ENCODE peak calls at places on chromosome 1, in eight cellular contexts. T is ACHN; W is type B pancreatic cell; I is GDM1; M is CD8-positive, alpha-beta memory T cell; Y is AG08396; J is stimulated activated CD4-positive, alpha-beta T cell treated with anti-CD3 and anti-CD28 coated beads, Interleukin-2, amount 100 ng/mL, for 48 hours; Z is globus pallidus. E is an unnamed sample.

GRCh38 chr1:146039844-146040194 is 18.3 kb upstream of the HJV start:
- DNase-seq in M (no peak), I (no peak), T (no peak), W (no peak), Z (peak), Y (no peak), J (no peak), E (no peak)

GRCh38 chr1:113307771-113308451 is 82.4 kb upstream of the MAGI3 start:
- DNase-seq in J (no peak), Z (no peak), I (no peak), Y (no peak), W (no peak), M (no peak), T (no peak), E (no peak)

GRCh38 chr1:94395231-94395630 is 23.0 kb upstream of the ABCD3 start:
- DNase-seq in Z (no peak), M (no peak), T (no peak), W (no peak), Y (no peak), I (no peak), J (no peak), E (no peak)

GRCh38 chr1:209557216-209557615 is 26.3 kb upstream of the CAMK1G start:
- DNase-seq in T (no peak), M (no peak), J (no peak), I (no peak), Z (no peak), Y (no peak), W (no peak), E (no peak)

GRCh38 chr1:236982380-236982779 is 21.9 kb downstream of the MT1HL1 start:
- DNase-seq in I (no peak), Z (no peak), W (no peak), Y (no peak), J (no peak), T (no peak), M (no peak), E (no peak)

GRCh38 chr1:94925561-94926364 is 1.1 kb downstream of the CNN3 start:
- DNase-seq in J (no peak), I (no peak), T (peak), Y (peak), W (peak), M (no peak), Z (peak), E (peak)

GRCh38 chr1:88741413-88741812 is 57.3 kb downstream of the PKN2 start:
- DNase-seq in W (no peak), T (peak), M (no peak), I (no peak), J (no peak), Y (no peak), Z (no peak), E (no peak)

GRCh38 chr1:201383647-201384405 is 6.3 kb upstream of the TNNT2 start:
- DNase-seq in Y (peak), W (no peak), I (no peak), M (no peak), T (peak), J (no peak), Z (no peak), E (no peak)